ENCODE peak calls at places on chromosomes 7 and 10, in six cellular contexts. E is GM12878, M is SK-N-SH, F is H1, I is HCT116, L is K562. Q is an unnamed sample.

GRCh38 chr10:116001266-116001857 is 271.6 kb downstream of the GFRA1 start:
- DNase-seq in E (no peak), F (no peak), L (no peak), I (no peak), M (no peak), Q (no peak)

GRCh38 chr7:43396193-43396747 is 186.6 kb upstream of the STK17A start:
- DNase-seq in F (no peak), L (no peak), E (no peak), M (no peak), I (no peak), Q (no peak)

GRCh38 chr10:119494224-119495060 is 48.1 kb downstream of the RGS10 start:
- DNase-seq in F (no peak), I (no peak), M (no peak), L (no peak), E (no peak), Q (no peak)

GRCh38 chr10:47369251-47369894 is 14.7 kb downstream of the ZNF488 start:
- DNase-seq in I (no peak), M (no peak), E (no peak), L (no peak), F (no peak), Q (no peak)

GRCh38 chr10:125795111-125795510 is 19.5 kb upstream of the MMP21 start:
- DNase-seq in F (no peak), E (no peak), L (no peak), M (no peak), I (no peak), Q (no peak)

GRCh38 chr7:3432916-3433315 is 131.9 kb downstream of the SDK1 start:
- DNase-seq in F (no peak), I (no peak), E (no peak), L (no peak), M (no peak), Q (no peak)

GRCh38 chr7:133294234-133294633 is 41.4 kb downstream of the EXOC4 start:
- DNase-seq in M (peak; percentile 15), I (no peak), L (no peak), E (no peak), F (no peak), Q (no peak)

GRCh38 chr10:119807960-119808697 is 64.5 kb downstream of the MCMBP start:
- DNase-seq in I (no peak), F (no peak), L (no peak), E (no peak), M (no peak), Q (no peak)

GRCh38 chr7:130141161-130141857 is 63.9 kb downstream of the TMEM209 start:
- DNase-seq in L (peak; percentile 85), I (no peak), M (peak; percentile 95), E (no peak), F (peak; percentile 85), Q (no peak)

GRCh38 chr7:105521027-105521730 is 892 bp downstream of the PUS7 start:
- DNase-seq in I (no peak), E (no peak), L (no peak), M (peak; percentile 86), F (peak; percentile 63), Q (peak; percentile 77)

GRCh38 chr10:99709480-99710229 is 22.3 kb downstream of the COX15 start:
- DNase-seq in E (peak; percentile 32), M (no peak), I (no peak), L (peak; percentile 8), F (no peak), Q (no peak)

GRCh38 chr7:100793806-100794660 is 33.3 kb downstream of the EPHB4 start:
- DNase-seq in I (no peak), F (no peak), L (no peak), E (no peak), M (no peak), Q (peak; percentile 24)

GRCh38 chr7:77550586-77550985 is 13.5 kb downstream of the PTPN12 start:
- DNase-seq in I (no peak), F (no peak), L (no peak), M (no peak), E (no peak), Q (no peak)

GRCh38 chr7:3399858-3400257 is 98.8 kb downstream of the SDK1 start:
- DNase-seq in F (peak; percentile 69), I (peak; percentile 49), E (no peak), L (no peak), M (no peak), Q (peak; percentile 77)

GRCh38 chr10:74753295-74754211 is 72.8 kb upstream of the KAT6B start:
- DNase-seq in L (no peak), I (no peak), E (no peak), F (no peak), M (no peak), Q (no peak)

GRCh38 chr7:139772837-139773236 is 5.0 kb downstream of the HIPK2 start:
- DNase-seq in F (no peak), L (no peak), M (no peak), I (no peak), E (no peak), Q (no peak)

GRCh38 chr7:3107889-3108570 is 64.4 kb upstream of the CARD11 start:
- DNase-seq in I (no peak), E (no peak), L (no peak), F (no peak), M (no peak), Q (peak; percentile 51)

GRCh38 chr7:20991544-20991943 is 204.9 kb upstream of the SP8 start:
- DNase-seq in E (no peak), F (no peak), I (no peak), M (no peak), L (no peak), Q (no peak)

GRCh38 chr7:28697898-28698563 is 260.1 kb downstream of the TRIL start:
- DNase-seq in E (no peak), M (no peak), F (no peak), L (no peak), I (no peak), Q (no peak)

GRCh38 chr10:132886211-132887099 is 55.9 kb downstream of the CFAP46 start:
- DNase-seq in I (no peak), E (no peak), F (no peak), M (no peak), L (no peak), Q (peak; percentile 58)

GRCh38 chr10:130358981-130359650 is 222.9 kb downstream of the GLRX3 start:
- DNase-seq in E (no peak), L (no peak), M (peak; percentile 56), F (no peak), I (no peak), Q (no peak)

GRCh38 chr10:43217563-43218205 is 49.2 kb downstream of the RASGEF1A start:
- DNase-seq in F (no peak), E (no peak), L (no peak), I (no peak), M (no peak), Q (no peak)

GRCh38 chr10:70652761-70653657 is 19.3 kb upstream of the ADAMTS14 start:
- DNase-seq in L (peak; percentile 63), M (peak; percentile 45), F (no peak), I (no peak), E (no peak), Q (no peak)

GRCh38 chr7:108486291-108486966 is 30.2 kb upstream of the NRCAM start:
- DNase-seq in L (no peak), M (no peak), E (no peak), I (no peak), F (no peak), Q (no peak)

GRCh38 chr7:124482229-124482628 is 283.4 kb downstream of the GPR37 start:
- DNase-seq in I (no peak), E (no peak), M (no peak), F (no peak), L (no peak), Q (peak; percentile 3)

GRCh38 chr10:74922921-74923320 is 96.5 kb downstream of the KAT6B start:
- DNase-seq in M (no peak), E (no peak), F (no peak), L (no peak), I (no peak), Q (no peak)

GRCh38 chr7:43834463-43835251 is 34.7 kb downstream of the MRPS24 start:
- DNase-seq in L (no peak), I (no peak), F (no peak), M (no peak), E (peak; percentile 73), Q (peak; percentile 44)

GRCh38 chr10:69492091-69492745 is 41.0 kb downstream of the TSPAN15 start:
- DNase-seq in F (no peak), E (no peak), L (no peak), I (no peak), M (no peak), Q (no peak)

GRCh38 chr10:119542357-119542989 is at the start of gene RGS10:
- DNase-seq in L (peak; percentile 86), E (no peak), I (peak; percentile 56), F (peak; percentile 84), M (peak; percentile 65), Q (peak; percentile 89)

GRCh38 chr10:12191715-12192114 is 4.0 kb downstream of the NUDT5 start:
- DNase-seq in F (no peak), M (no peak), L (no peak), E (no peak), I (no peak), Q (no peak)
- TF ChIP-seq JUND in F (no peak), M (no peak), L (no peak), E (no peak), I (no peak), Q (no peak)

DNA sequence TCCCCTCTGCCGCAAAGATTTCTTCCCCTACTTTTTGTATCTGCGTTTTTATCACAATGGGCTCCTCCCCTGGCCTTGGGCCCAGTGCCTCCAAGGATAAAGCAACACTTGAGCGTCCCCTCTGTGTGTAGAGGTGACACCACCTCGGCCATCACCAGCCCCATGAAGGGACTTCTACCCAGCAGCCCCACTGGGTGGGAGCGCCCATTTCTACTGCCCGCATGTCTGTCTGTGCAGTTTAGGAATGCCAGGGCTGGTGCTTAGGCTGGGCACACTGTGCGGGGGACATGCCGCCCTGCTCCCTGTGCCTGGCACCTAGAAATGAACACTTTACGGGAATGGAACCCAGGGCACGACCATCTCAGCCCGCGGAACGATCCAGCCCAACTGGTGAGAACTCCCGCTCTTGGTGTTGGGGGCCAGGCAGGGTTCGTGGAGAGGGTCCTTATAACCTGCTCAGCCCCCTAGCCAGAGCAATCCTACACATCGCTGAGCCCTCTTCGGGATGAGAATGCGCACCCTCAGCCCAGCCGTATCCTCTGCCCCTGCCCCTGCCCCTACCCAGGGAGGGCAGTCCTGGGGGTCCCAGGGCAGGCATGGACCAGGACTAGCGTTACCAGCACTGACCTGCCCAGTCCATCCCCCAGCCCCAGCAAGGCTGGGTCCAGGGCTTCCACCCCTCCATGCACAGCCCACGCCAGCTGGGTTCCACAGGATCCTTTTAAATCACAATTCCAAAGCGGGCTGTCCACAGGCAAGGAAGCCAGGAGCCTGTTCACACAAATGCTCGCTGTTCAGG is 12.8 kb downstream of the CRYGN start:
- DNase-seq in F (peak; percentile 43), M (no peak), E (no peak), L (no peak), I (no peak), Q (no peak)
- TF ChIP-seq JUND in F (no peak), M (no peak), E (no peak), L (no peak), I (no peak), Q (no peak)

DNA sequence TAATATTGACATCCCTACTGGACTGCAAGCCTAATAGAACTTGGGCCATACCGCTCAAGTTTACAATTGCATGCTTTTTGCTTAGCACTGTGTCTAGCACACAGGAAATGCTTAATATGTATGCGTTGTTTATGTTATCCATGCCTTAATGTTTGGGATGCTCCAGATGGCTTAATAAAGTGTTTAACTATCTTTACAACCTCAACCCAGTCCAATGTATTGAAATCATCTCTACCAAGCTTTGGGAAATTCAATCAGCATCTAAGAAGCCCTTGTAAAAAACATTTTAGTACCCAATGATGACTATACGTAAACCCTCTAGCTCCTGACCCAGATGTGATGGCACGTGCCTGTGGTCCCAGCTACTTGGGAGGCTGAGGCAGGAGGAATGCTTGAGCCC is 40.0 kb downstream of the CALD1 start:
- DNase-seq in F (no peak), I (no peak), M (no peak), L (no peak), E (no peak), Q (no peak)
- TF ChIP-seq JUND in F (no peak), I (no peak), M (no peak), L (no peak), E (no peak), Q (no peak)

GRCh38 chr7:22202141-22202540 is 154.8 kb downstream of the RAPGEF5 start:
- DNase-seq in L (no peak), F (no peak), I (no peak), M (peak; percentile 30), E (no peak), Q (no peak)
- TF ChIP-seq JUND in L (no peak), F (no peak), I (no peak), M (no peak), E (no peak), Q (no peak)

Q was measured in T47D.